ENCODE peak calls at places on chromosomes 11 and 22, in five cellular contexts. One of them, this sample, is unnamed.

GRCh38 chr11:1049071-1049405 is 12.5 kb upstream of the MUC6 start:
- DNase-seq in GM12878: no peak
- DNase-seq in NCI-H82: no peak
- DNase-seq in stimulated activated CD4-positive, alpha-beta T cell treated with anti-CD3 and anti-CD28 coated beads, Interleukin-4, amount 100 ng/mL, for 48 hours: no peak
- DNase-seq in A172: no peak
- DNase-seq in this sample: no peak

GRCh38 chr11:117604349-117604995 is 192.5 kb downstream of the DSCAML1 start:
- DNase-seq in GM12878: no peak
- DNase-seq in NCI-H82: no peak
- DNase-seq in stimulated activated CD4-positive, alpha-beta T cell treated with anti-CD3 and anti-CD28 coated beads, Interleukin-4, amount 100 ng/mL, for 48 hours: no peak
- DNase-seq in A172: no peak
- DNase-seq in this sample: no peak

GRCh38 chr11:115963170-115963569 is 459.0 kb upstream of the CADM1 start:
- DNase-seq in GM12878: no peak
- DNase-seq in NCI-H82: peak; percentile 69
- DNase-seq in stimulated activated CD4-positive, alpha-beta T cell treated with anti-CD3 and anti-CD28 coated beads, Interleukin-4, amount 100 ng/mL, for 48 hours: no peak
- DNase-seq in A172: no peak
- DNase-seq in this sample: no peak

GRCh38 chr11:72856551-72857342 is 42.5 kb downstream of the ATG16L2 start:
- DNase-seq in GM12878: no peak
- DNase-seq in NCI-H82: no peak
- DNase-seq in stimulated activated CD4-positive, alpha-beta T cell treated with anti-CD3 and anti-CD28 coated beads, Interleukin-4, amount 100 ng/mL, for 48 hours: no peak
- DNase-seq in A172: no peak
- DNase-seq in this sample: no peak

GRCh38 chr22:41674941-41675340 is 13.7 kb downstream of the SNU13 start:
- DNase-seq in GM12878: no peak
- DNase-seq in NCI-H82: no peak
- DNase-seq in stimulated activated CD4-positive, alpha-beta T cell treated with anti-CD3 and anti-CD28 coated beads, Interleukin-4, amount 100 ng/mL, for 48 hours: no peak
- DNase-seq in A172: no peak
- DNase-seq in this sample: no peak

GRCh38 chr22:37186228-37186996 is 1.6 kb downstream of the C1QTNF6 start:
- DNase-seq in GM12878: peak; percentile 55
- DNase-seq in NCI-H82: peak; percentile 59
- DNase-seq in stimulated activated CD4-positive, alpha-beta T cell treated with anti-CD3 and anti-CD28 coated beads, Interleukin-4, amount 100 ng/mL, for 48 hours: no peak
- DNase-seq in A172: peak; percentile 46
- DNase-seq in this sample: peak; percentile 32

GRCh38 chr11:88252208-88252607 is 77.0 kb upstream of the RAB38 start:
- DNase-seq in GM12878: no peak
- DNase-seq in NCI-H82: no peak
- DNase-seq in stimulated activated CD4-positive, alpha-beta T cell treated with anti-CD3 and anti-CD28 coated beads, Interleukin-4, amount 100 ng/mL, for 48 hours: no peak
- DNase-seq in A172: no peak
- DNase-seq in this sample: no peak

GRCh38 chr22:43996170-43996980 is 27.7 kb upstream of the PARVB start:
- DNase-seq in GM12878: peak; percentile 30
- DNase-seq in NCI-H82: no peak
- DNase-seq in stimulated activated CD4-positive, alpha-beta T cell treated with anti-CD3 and anti-CD28 coated beads, Interleukin-4, amount 100 ng/mL, for 48 hours: peak; percentile 56
- DNase-seq in A172: no peak
- DNase-seq in this sample: peak; percentile 83

GRCh38 chr11:44112083-44112865 is 16.8 kb downstream of the EXT2 start:
- DNase-seq in GM12878: no peak
- DNase-seq in NCI-H82: no peak
- DNase-seq in stimulated activated CD4-positive, alpha-beta T cell treated with anti-CD3 and anti-CD28 coated beads, Interleukin-4, amount 100 ng/mL, for 48 hours: no peak
- DNase-seq in A172: peak; percentile 42
- DNase-seq in this sample: no peak

GRCh38 chr11:15707194-15707593 is 592.5 kb downstream of the INSC start:
- DNase-seq in GM12878: no peak
- DNase-seq in NCI-H82: no peak
- DNase-seq in stimulated activated CD4-positive, alpha-beta T cell treated with anti-CD3 and anti-CD28 coated beads, Interleukin-4, amount 100 ng/mL, for 48 hours: no peak
- DNase-seq in A172: no peak
- DNase-seq in this sample: no peak

GRCh38 chr11:44950036-44950624 is 553 bp downstream of the TP53I11 start:
- DNase-seq in GM12878: no peak
- DNase-seq in NCI-H82: peak; percentile 63
- DNase-seq in stimulated activated CD4-positive, alpha-beta T cell treated with anti-CD3 and anti-CD28 coated beads, Interleukin-4, amount 100 ng/mL, for 48 hours: peak; percentile 33
- DNase-seq in A172: no peak
- DNase-seq in this sample: peak; percentile 71